ENCODE peak calls at places on chromosomes 12 and 14, in nine cellular contexts. U is endothelial cell of umbilical vein, A is GM12878, I is suprapubic skin, Y is HCT116, L is transverse colon, T is breast epithelium, M is stomach, V is upper lobe of left lung. J is an unnamed sample.

GRCh38 chr12:105057174-105057573 is 27.1 kb downstream of the ALDH1L2 start:
- DNase-seq in Y (no peak), V (no peak), I (no peak), M (no peak), U (no peak), L (no peak), A (no peak), T (no peak), J (no peak)

GRCh38 chr14:95260537-95261440 is 58.9 kb downstream of the CLMN start:
- DNase-seq in Y (no peak), U (peak), I (no peak), L (no peak), A (no peak), V (no peak), T (peak), M (no peak), J (no peak)

GRCh38 chr14:20302042-20302761 is 3.5 kb downstream of the TTC5 start:
- DNase-seq in L (no peak), U (no peak), I (no peak), M (no peak), Y (no peak), T (no peak), A (no peak), V (no peak), J (no peak)

GRCh38 chr12:15608406-15608805 is 180.8 kb downstream of the EPS8 start:
- DNase-seq in M (no peak), U (no peak), A (no peak), Y (no peak), I (no peak), V (no peak), L (no peak), T (no peak), J (no peak)

GRCh38 chr12:56241424-56242205 is 11.8 kb downstream of the SLC39A5 start:
- DNase-seq in M (no peak), A (no peak), L (no peak), I (no peak), T (no peak), V (no peak), Y (no peak), U (no peak), J (no peak)

GRCh38 chr12:125643055-125643454 is 577.8 kb downstream of the AACS start:
- DNase-seq in V (no peak), M (no peak), L (no peak), T (no peak), Y (no peak), A (no peak), I (no peak), U (no peak), J (no peak)

GRCh38 chr14:77682158-77682553 is 25.7 kb downstream of the ALKBH1 start:
- DNase-seq in I (no peak), L (no peak), Y (no peak), V (no peak), T (no peak), U (no peak), A (no peak), M (no peak), J (no peak)

GRCh38 chr14:92759300-92759678 is 10.9 kb upstream of the LGMN start:
- DNase-seq in T (no peak), U (peak), I (no peak), Y (no peak), A (no peak), M (peak), V (no peak), L (peak), J (no peak)

GRCh38 chr12:110179291-110179690 is 55.1 kb downstream of the IFT81 start:
- DNase-seq in Y (no peak), T (no peak), L (no peak), M (no peak), U (no peak), I (no peak), V (no peak), A (no peak), J (no peak)

GRCh38 chr14:90839889-90840266 is 23.6 kb upstream of the TTC7B start:
- DNase-seq in V (no peak), L (no peak), U (no peak), A (no peak), Y (no peak), T (peak), I (no peak), M (no peak), J (no peak)

GRCh38 chr12:132033627-132034026 is 83.9 kb downstream of the EP400 start:
- DNase-seq in A (no peak), U (no peak), M (no peak), L (no peak), Y (no peak), V (no peak), T (no peak), I (no peak), J (no peak)

GRCh38 chr12:4809013-4809448 is 88.8 kb downstream of the GALNT8 start:
- DNase-seq in U (no peak), I (peak), M (no peak), A (no peak), T (no peak), V (no peak), Y (no peak), L (no peak), J (no peak)

GRCh38 chr12:90124914-90125313 is 416.3 kb upstream of the ATP2B1 start:
- DNase-seq in U (no peak), Y (no peak), I (no peak), L (no peak), M (no peak), V (no peak), T (no peak), A (no peak), J (no peak)

GRCh38 chr12:132559652-132560420 is 50.5 kb downstream of the LRCOL1 start:
- DNase-seq in L (peak), M (peak), T (no peak), I (no peak), V (peak), Y (peak), A (no peak), U (peak), J (peak)

GRCh38 chr12:108380382-108380781 is 41.3 kb upstream of the CMKLR1 start:
- DNase-seq in A (no peak), I (no peak), U (no peak), V (no peak), T (no peak), M (no peak), L (no peak), Y (no peak), J (no peak)

GRCh38 chr12:96078281-96078761 is 42.9 kb upstream of the LTA4H start:
- DNase-seq in T (peak), M (peak), L (no peak), Y (no peak), V (peak), I (peak), A (no peak), U (peak), J (no peak)

GRCh38 chr12:13573698-13574321 is 377.3 kb downstream of the EMP1 start:
- DNase-seq in T (no peak), Y (peak), V (no peak), L (no peak), U (no peak), A (no peak), I (no peak), M (no peak), J (no peak)

GRCh38 chr12:93042684-93043083 is 113.6 kb upstream of the EEA1 start:
- DNase-seq in M (no peak), Y (no peak), T (no peak), I (no peak), V (no peak), A (no peak), U (no peak), L (peak), J (no peak)

GRCh38 chr14:98726585-98727405 is 545.2 kb downstream of the BCL11B start:
- DNase-seq in I (no peak), M (no peak), A (no peak), V (no peak), L (no peak), T (no peak), Y (no peak), U (no peak), J (no peak)

GRCh38 chr12:115897718-115898117 is 379.8 kb downstream of the MED13L start:
- DNase-seq in T (no peak), Y (no peak), I (no peak), U (no peak), L (no peak), A (no peak), M (no peak), V (no peak), J (no peak)

GRCh38 chr12:74906224-74906623 is 303.4 kb downstream of the KCNC2 start:
- DNase-seq in L (no peak), U (no peak), I (no peak), T (no peak), Y (no peak), M (no peak), A (no peak), V (no peak), J (no peak)

GRCh38 chr12:91562476-91562875 is 379.9 kb upstream of the DCN start:
- DNase-seq in Y (no peak), I (no peak), T (no peak), U (no peak), L (no peak), V (no peak), A (no peak), M (no peak), J (no peak)

GRCh38 chr14:105899657-105900397 is 373.4 kb downstream of the TMEM121 start:
- DNase-seq in U (no peak), I (no peak), Y (no peak), A (no peak), L (no peak), T (no peak), V (peak), M (no peak), J (no peak)

GRCh38 chr12:47811070-47811391 is 8.7 kb downstream of the HDAC7 start:
- DNase-seq in U (no peak), T (no peak), V (no peak), I (no peak), A (no peak), M (no peak), Y (no peak), L (no peak), J (no peak)

GRCh38 chr12:46101121-46101869 is 110.9 kb upstream of the SCAF11 start:
- DNase-seq in T (no peak), A (no peak), L (no peak), V (no peak), U (no peak), I (no peak), Y (no peak), M (no peak), J (no peak)

GRCh38 chr14:55556929-55557623 is 22.9 kb upstream of the KTN1 start:
- DNase-seq in L (peak), M (peak), I (peak), A (no peak), T (peak), U (peak), Y (peak), V (no peak), J (no peak)
- TF ChIP-seq POLR2AphosphoS5 in L (peak), M (no peak), I (no peak), A (no peak), T (peak), U (no peak), Y (no peak), V (no peak), J (no peak)

DNA sequence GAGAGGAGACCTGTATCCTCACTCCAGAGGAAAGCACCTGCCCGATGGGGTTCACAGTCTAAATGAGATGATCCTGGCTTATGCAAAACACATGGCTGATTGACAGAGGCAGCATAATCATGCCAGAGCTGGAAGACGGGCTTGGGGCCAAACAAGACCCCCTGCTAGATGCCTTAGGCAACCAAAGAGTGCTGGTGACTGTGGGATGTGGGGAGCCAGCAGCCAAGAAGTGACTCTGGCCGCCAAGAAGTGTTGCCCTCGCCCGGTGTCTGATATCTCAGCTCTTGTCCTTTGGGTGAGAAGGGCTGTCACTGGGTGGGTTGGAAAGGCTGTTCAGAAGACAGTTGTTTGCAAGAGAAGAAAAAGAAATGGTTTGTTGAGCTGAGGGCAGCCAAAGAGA is 56.7 kb downstream of the PLEKHG3 start:
- DNase-seq in Y (no peak), I (no peak), V (no peak), L (no peak), T (no peak), M (no peak), A (no peak), U (no peak), J (no peak)
- TF ChIP-seq POLR2A in Y (no peak), I (no peak), V (no peak), L (no peak), T (no peak), M (no peak), A (no peak), U (no peak), J (no peak)

DNA sequence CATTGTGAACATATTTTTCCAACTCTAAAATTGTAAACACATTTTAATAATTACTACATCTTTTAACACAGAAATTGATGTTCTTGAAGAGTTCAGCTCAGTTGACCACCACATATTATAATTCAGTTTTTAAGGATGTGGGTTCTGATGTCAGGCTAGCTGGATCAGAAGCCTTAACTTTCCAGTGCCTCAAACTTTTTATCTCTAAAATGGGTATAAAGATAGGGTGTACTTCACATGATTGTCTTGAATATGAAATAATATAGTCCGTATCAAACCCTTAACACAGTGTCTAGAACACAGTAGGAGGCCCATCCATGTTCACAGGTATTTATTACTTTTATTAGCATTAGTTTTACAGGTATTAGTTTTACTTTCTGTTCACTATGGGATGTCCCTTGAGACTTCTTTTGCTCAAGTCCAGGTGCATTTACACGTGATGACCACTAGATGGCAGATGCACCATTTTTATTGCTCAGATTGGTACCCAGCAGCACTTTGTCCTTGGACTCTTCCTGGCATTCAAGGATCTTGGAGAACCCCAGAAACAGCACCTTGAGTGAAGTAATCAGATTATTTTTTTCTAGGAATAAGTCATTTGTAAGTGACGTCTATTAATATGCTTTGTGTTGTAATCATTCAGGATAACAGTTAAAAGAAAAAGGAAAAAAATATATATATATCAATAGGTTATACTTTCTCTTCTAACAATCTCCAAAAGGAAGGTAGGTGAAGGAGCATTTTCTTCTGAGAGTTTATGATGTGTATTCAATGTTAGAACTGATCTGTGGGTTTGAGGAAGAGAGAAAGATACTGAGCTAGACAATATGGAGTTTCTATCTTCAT is 580.2 kb downstream of the ETNK1 start:
- DNase-seq in Y (peak), U (peak), M (no peak), A (peak), T (no peak), L (no peak), V (no peak), I (no peak), J (peak)
- TF ChIP-seq POLR2AphosphoS5 in Y (no peak), U (no peak), M (no peak), A (no peak), T (no peak), L (no peak), V (no peak), I (no peak), J (no peak)

GRCh38 chr14:24255438-24255837 is 7.5 kb downstream of the TGM1 start:
- DNase-seq in V (no peak), U (no peak), M (no peak), Y (no peak), T (no peak), L (no peak), I (peak), A (no peak), J (no peak)

GRCh38 chr14:24255931-24256696 is 6.9 kb downstream of the TGM1 start:
- DNase-seq in I (peak), A (no peak), Y (no peak), V (no peak), M (no peak), U (no peak), L (no peak), T (no peak), J (no peak)

GRCh38 chr14:24256960-24257359 is 6.0 kb downstream of the TGM1 start:
- DNase-seq in Y (no peak), T (no peak), L (no peak), V (no peak), M (no peak), A (no peak), I (peak), U (no peak), J (no peak)

GRCh38 chr14:24253936-24254335 is 9.0 kb downstream of the TGM1 start:
- DNase-seq in Y (no peak), V (no peak), I (no peak), L (no peak), T (no peak), U (no peak), M (no peak), A (no peak), J (no peak)

DNA sequence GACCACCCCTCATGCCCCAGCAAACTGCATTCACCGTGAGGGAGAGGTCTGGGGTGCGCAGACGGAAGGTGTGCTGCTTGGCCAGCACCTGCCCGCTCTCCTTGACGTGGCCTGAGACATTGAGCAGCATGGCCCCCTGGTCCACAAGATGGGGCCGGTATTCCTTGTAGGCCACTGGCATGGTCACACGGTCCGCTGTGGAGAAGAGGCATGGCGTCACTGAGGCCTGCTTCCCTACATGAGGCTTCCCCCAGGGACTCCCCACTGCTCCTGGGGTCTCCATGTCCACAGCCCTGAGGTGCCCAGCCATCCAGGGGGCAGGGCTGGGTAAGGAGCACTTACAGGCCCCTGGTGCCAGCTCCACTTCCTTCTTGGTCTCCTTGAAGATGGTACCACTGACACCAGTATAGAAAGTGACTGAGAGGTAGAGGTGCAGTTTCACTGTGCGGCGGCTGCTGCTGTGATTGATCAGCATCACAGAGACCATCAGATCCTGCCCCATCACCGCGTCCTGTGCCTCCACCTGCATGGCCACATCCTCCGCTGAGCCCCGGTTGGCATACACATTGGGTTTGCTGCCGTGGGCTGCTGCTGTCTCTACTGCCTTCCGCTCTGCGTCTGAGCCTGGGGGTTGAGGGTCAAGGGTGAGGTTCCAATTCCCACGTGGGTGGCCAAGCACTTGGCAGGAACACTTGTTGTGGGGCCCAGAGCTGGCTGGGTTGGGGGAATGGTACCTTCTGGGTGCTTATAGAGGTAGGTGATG is 8.2 kb downstream of the TGM1 start:
- DNase-seq in I (no peak), A (no peak), U (no peak), Y (no peak), T (no peak), L (no peak), M (no peak), V (no peak), J (no peak)
- TF ChIP-seq POLR2A in I (no peak), A (no peak), U (no peak), Y (no peak), T (no peak), L (no peak), M (no peak), V (no peak), J (no peak)

GRCh38 chr14:33793711-33794110 is 157.2 kb downstream of the EGLN3 start:
- DNase-seq in I (no peak), Y (no peak), U (no peak), A (no peak), V (no peak), M (no peak), L (no peak), T (no peak), J (no peak)

GRCh38 chr14:33791971-33792370 is 158.9 kb downstream of the EGLN3 start:
- DNase-seq in U (no peak), V (no peak), M (no peak), T (no peak), Y (no peak), A (peak), L (no peak), I (no peak), J (no peak)

GRCh38 chr14:33794791-33795300 is 156.0 kb downstream of the EGLN3 start:
- DNase-seq in I (no peak), U (peak), M (no peak), Y (no peak), A (no peak), V (no peak), L (no peak), T (no peak), J (no peak)

GRCh38 chr14:33790996-33791395 is 159.9 kb downstream of the EGLN3 start:
- DNase-seq in A (peak), Y (no peak), I (no peak), L (no peak), V (no peak), M (no peak), U (no peak), T (no peak), J (no peak)

GRCh38 chr14:33792387-33793368 is 158.2 kb downstream of the EGLN3 start:
- DNase-seq in V (peak), A (peak), M (peak), I (peak), L (peak), Y (peak), U (peak), T (peak), J (peak)
- TF ChIP-seq POLR2AphosphoS5 in V (no peak), A (no peak), M (no peak), I (no peak), L (no peak), Y (no peak), U (no peak), T (no peak), J (no peak)

DNA sequence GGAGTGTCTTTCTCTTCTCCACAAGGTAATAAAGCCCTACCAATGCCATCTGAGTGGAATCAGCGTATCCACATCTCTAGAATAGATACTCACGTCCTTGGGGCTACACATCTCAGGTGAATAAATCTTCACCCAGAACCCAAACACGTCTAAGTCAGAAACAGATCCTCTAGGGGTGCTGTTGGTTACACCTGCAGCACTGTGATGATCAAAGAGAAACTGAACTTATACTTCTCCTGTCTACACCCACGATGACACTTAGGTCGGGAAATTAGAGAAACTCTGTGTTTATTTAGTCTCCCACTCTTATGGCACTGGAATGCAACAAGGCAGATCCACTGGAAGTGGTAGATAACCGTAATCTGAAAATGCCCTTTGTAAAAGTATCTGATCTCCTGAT is 46.2 kb downstream of the WIF1 start:
- DNase-seq in I (no peak), A (no peak), T (no peak), U (no peak), Y (peak), L (no peak), M (no peak), V (no peak), J (no peak)
- TF ChIP-seq POLR2A in I (no peak), A (no peak), T (no peak), U (no peak), Y (no peak), L (no peak), M (no peak), V (no peak), J (no peak)

J was measured in GM12891.